ENCODE peak calls at places on chromosomes 7 and 10, in six cellular contexts. P is GM23248, J is Peyer's patch, X is PC-9, C is cardiac muscle cell, E is neuronal stem cell. Q is an unnamed sample. For H3K27me3, the result is how much of the 10 kb centered on the place peaks cover.

GRCh38 chr10:50740351-50740688 is 584 bp downstream of the ASAH2B start:
- DNase-seq in E (no peak), X (peak), P (peak), J (peak), C (peak), Q (no peak)

GRCh38 chr7:415646-416525 is 103.8 kb downstream of the PDGFA start:
- DNase-seq in J (no peak), X (no peak), P (no peak), E (no peak), C (no peak), Q (peak)

GRCh38 chr7:112573302-112574039 is 92.7 kb downstream of the LSMEM1 start:
- DNase-seq in J (no peak), X (no peak), E (no peak), P (peak), C (no peak), Q (no peak)

GRCh38 chr7:149778696-149779501 is 5.5 kb upstream of the ZNF467 start:
- DNase-seq in C (no peak), E (no peak), X (no peak), J (no peak), P (no peak), Q (no peak)

GRCh38 chr10:17066000-17066399 is 63.6 kb downstream of the CUBN start:
- DNase-seq in J (no peak), P (peak), C (no peak), E (no peak), X (no peak), Q (no peak)

GRCh38 chr10:45286980-45287379 is 28.4 kb downstream of the OR13A1 start:
- DNase-seq in P (no peak), C (no peak), X (no peak), E (no peak), J (no peak), Q (no peak)

GRCh38 chr7:68321076-68321639 is 1277.1 kb upstream of the AUTS2 start:
- DNase-seq in C (no peak), J (no peak), P (no peak), E (no peak), X (peak), Q (no peak)

GRCh38 chr7:128453836-128454804 is 1.6 kb upstream of the HILPDA start:
- DNase-seq in P (peak), C (peak), E (peak), X (no peak), J (peak), Q (peak)

GRCh38 chr10:30115391-30116253 is 56.2 kb upstream of the JCAD start:
- DNase-seq in P (peak), E (no peak), J (no peak), X (no peak), C (peak), Q (no peak)

GRCh38 chr7:94561841-94562514 is 52.4 kb downstream of the CASD1 start:
- DNase-seq in E (no peak), P (peak), C (peak), J (no peak), X (no peak), Q (no peak)

GRCh38 chr7:6658618-6659345 is 21.7 kb downstream of the ZNF316 start:
- DNase-seq in J (no peak), C (no peak), X (no peak), P (peak), E (no peak), Q (no peak)

GRCh38 chr10:48309711-48310226 is 3.3 kb downstream of the MAPK8 start:
- DNase-seq in P (peak), E (no peak), X (peak), C (peak), J (no peak), Q (peak)

GRCh38 chr7:127715272-127715671 is 63.3 kb downstream of the SND1 start:
- DNase-seq in J (no peak), X (no peak), E (no peak), C (no peak), P (no peak), Q (no peak)

GRCh38 chr7:155206286-155207020 is 91.2 kb upstream of the INSIG1 start:
- DNase-seq in J (peak), X (no peak), C (peak), P (peak), E (no peak), Q (no peak)

GRCh38 chr7:26293569-26294308 is 2.1 kb downstream of the SNX10 start:
- DNase-seq in E (no peak), P (no peak), C (no peak), J (peak), X (no peak), Q (no peak)

GRCh38 chr10:29784175-29784773 is 149.5 kb upstream of the SVIL start:
- DNase-seq in J (peak), X (peak), E (no peak), C (peak), P (peak), Q (no peak)

GRCh38 chr10:119301397-119301796 is 94.0 kb downstream of the GRK5 start:
- DNase-seq in C (no peak), E (no peak), P (no peak), X (no peak), J (peak), Q (no peak)

GRCh38 chr7:248732-249435 is 41.1 kb upstream of the FOXL3 start:
- DNase-seq in C (no peak), J (no peak), P (no peak), E (no peak), X (no peak), Q (no peak)

GRCh38 chr7:14748461-14748860 is 154.1 kb downstream of the DGKB start:
- DNase-seq in X (no peak), P (peak), C (peak), E (no peak), J (no peak), Q (no peak)

GRCh38 chr10:53601260-53601875 is 828.8 kb upstream of the MBL2 start:
- DNase-seq in E (peak), P (peak), C (peak), X (peak), J (no peak), Q (no peak)

GRCh38 chr7:76155938-76156337 is 45.8 kb upstream of the SRRM3 start:
- DNase-seq in P (peak), C (peak), X (no peak), E (no peak), J (peak), Q (no peak)

GRCh38 chr10:13271552-13272163 is 28.2 kb downstream of the PHYH start:
- DNase-seq in E (no peak), C (peak), J (peak), X (no peak), P (peak), Q (peak)

GRCh38 chr7:29989257-29989995 is at the start of gene SCRN1:
- DNase-seq in J (peak), X (no peak), P (peak), C (no peak), E (peak), Q (peak)

GRCh38 chr10:86086418-86086817 is 280.2 kb downstream of the GRID1 start:
- DNase-seq in E (no peak), P (no peak), J (no peak), X (no peak), C (no peak), Q (no peak)

GRCh38 chr10:94680544-94680943 is 3.0 kb upstream of the CYP2C18 start:
- DNase-seq in X (no peak), P (peak), E (no peak), J (no peak), C (no peak), Q (no peak)

GRCh38 chr7:37311282-37311868 is 137.3 kb downstream of the ELMO1 start:
- DNase-seq in P (peak), X (no peak), E (no peak), J (peak), C (peak), Q (no peak)

GRCh38 chr7:32253245-32253644 is 183.0 kb upstream of the PDE1C start:
- DNase-seq in E (no peak), J (no peak), X (no peak), P (no peak), C (no peak), Q (no peak)

GRCh38 chr10:43037942-43038782 is 38.7 kb upstream of the RET start:
- DNase-seq in J (peak), C (no peak), P (no peak), X (no peak), E (no peak), Q (no peak)

GRCh38 chr10:80382989-80383388 is 25.4 kb upstream of the PRXL2A start:
- DNase-seq in P (peak), J (peak), C (peak), E (no peak), X (peak), Q (peak)

GRCh38 chr10:88792656-88793055 is 9.9 kb upstream of the LIPM start:
- DNase-seq in E (no peak), X (no peak), P (peak), C (peak), J (no peak), Q (no peak)

GRCh38 chr10:103548581-103549348 is 55.3 kb downstream of the NEURL1 start:
- DNase-seq in E (no peak), P (no peak), C (no peak), X (no peak), J (peak), Q (no peak)

GRCh38 chr7:37062460-37062859 is 338.2 kb upstream of the AOAH start:
- DNase-seq in P (no peak), J (no peak), C (peak), X (no peak), E (no peak), Q (no peak)

GRCh38 chr10:44992070-44992731 is 8.5 kb upstream of the ZNF22 start:
- DNase-seq in C (no peak), J (no peak), P (no peak), X (no peak), E (no peak), Q (peak)

GRCh38 chr7:104985259-104985617 is 28.8 kb upstream of the KMT2E start:
- DNase-seq in E (no peak), P (no peak), J (no peak), C (no peak), X (no peak), Q (no peak)

GRCh38 chr10:17974505-17974904 is 22.8 kb downstream of the SLC39A12 start:
- DNase-seq in P (no peak), X (no peak), E (no peak), J (no peak), C (no peak), Q (no peak)

DNA sequence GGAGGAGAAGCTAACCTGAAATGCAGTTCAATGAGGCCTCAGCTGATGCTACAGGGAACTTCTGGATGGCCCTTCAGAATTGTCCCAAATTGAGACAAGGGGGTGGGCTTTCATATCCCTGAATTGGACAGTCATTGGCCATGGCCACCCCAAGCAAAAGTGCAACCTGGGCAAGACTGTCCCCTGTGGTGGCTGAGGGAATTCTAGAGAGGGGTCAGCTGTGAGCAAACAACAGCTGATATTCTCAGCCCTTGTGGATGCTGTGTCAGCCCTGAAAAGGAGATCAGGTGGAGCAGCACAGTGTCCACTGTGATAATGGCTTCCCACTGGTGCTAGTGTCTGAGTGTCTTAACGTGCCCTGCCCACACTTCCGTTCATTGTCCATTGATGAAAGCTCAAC is 76.6 kb downstream of the SLC16A9 start:
- DNase-seq in X (no peak), E (no peak), C (no peak), J (no peak), P (no peak), Q (no peak)
- H3K27me3 ChIP-seq in X (under half), E (under half), C (under half), J (under half), P (under half), Q (under half)

GRCh38 chr10:90856964-90857634 is 740 bp downstream of the HTR7 start:
- DNase-seq in P (peak), X (no peak), C (no peak), J (no peak), E (no peak), Q (no peak)

GRCh38 chr10:90859321-90859751 is 1.5 kb upstream of the HTR7 start:
- DNase-seq in X (peak), C (peak), J (no peak), P (peak), E (no peak), Q (no peak)

GRCh38 chr10:90858489-90858968 is 690 bp upstream of the HTR7 start:
- DNase-seq in E (no peak), P (peak), J (no peak), X (no peak), C (no peak), Q (no peak)

GRCh38 chr10:90856261-90856660 is 1.6 kb downstream of the HTR7 start:
- DNase-seq in E (no peak), J (no peak), C (peak), X (no peak), P (no peak), Q (no peak)

DNA sequence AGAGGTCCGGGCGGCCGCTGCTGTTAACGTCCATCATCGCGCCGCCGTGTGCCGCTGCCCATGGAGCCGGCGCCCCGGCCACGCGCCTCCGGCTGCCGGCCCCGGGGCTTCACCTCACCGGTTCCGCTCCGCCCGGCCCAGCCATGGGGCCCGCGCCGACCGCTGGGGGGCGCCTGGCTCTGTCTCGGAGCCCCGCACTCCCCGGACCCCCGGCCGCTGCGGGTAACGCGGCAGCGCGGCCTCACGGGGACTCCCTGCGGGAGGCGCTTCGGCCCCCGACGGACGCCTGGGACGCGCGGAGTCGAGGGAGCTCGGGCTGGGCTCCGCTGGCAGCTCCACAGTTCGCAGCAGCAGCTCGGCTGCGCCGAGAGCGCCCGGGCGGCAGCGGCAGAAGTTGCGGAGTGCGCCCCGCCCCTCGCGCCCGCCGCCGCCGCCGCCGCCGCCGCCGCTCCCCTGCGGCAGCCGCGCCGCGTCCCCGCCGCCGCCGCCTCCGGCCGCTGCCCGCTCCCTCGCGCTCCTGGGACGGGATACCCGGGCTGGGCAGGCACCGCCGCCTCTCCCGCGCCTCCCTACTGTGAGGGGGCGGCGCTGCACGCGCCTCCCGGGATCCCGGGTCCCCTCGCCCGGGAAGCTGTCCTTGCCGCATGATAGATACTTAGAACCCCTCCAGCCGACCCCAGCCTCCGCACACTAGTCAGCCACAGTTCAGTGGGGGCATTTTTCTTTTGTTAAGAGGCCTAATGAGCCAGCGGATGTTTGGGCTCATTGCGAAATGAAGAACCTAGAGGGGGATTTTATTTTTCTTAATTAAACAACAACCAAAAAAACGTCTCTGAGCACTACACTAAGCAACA is at the start of gene HTR7:
- DNase-seq in C (peak), E (peak), P (peak), J (peak), X (no peak), Q (peak)
- H3K27me3 ChIP-seq in C (under half), E (under half), P (under half), J (under half), X (under half), Q (under half)

GRCh38 chr10:73561192-73561591 is 29.9 kb downstream of the USP54 start:
- DNase-seq in P (no peak), J (no peak), C (no peak), X (no peak), E (no peak), Q (no peak)
- H3K27me3 ChIP-seq in P (under half), J (under half), C (under half), X (under half), E (under half), Q (under half)

DNA sequence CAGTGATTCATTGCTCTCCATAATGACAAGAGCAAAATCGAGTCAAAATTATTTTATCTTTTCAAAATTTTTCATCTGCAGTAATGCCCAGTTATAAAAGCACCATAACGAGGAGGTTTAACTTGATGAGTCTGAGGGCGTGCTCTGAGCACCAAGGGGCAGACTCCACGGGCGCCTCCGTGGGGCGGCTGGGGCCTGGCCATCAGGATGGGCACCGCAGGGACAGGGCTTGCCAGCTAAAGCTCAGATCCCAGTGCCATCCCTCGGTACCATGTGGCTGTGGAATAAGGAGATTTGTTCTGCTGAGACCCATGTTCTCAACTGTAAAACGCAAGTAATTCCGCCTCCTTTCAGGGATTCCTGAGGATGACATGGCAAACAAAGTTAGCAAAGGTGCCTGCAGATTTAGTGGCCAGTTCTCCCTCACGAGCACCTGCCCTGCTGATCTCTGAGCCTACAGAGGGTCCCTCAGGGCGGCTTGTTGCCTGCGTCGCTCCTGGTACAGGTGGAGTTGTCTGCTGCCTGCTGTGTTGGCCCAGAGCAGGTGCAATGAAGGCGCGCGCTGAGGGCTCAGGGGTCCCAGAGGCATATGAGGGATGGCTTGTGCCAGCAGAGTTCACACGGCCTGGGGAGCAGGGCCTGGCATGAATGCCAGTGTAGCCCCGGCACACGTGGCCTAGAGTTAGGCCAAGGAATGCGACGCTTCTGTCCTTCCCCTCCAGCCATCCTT is 584.4 kb downstream of the TCERG1L start:
- DNase-seq in C (no peak), X (no peak), E (no peak), J (no peak), P (no peak), Q (no peak)
- H3K27me3 ChIP-seq in C (under half), X (under half), E (under half), J (under half), P (under half), Q (under half)

Q was measured in Caco-2.